ENCODE peak calls at places on chromosomes 7 and 10, in eight cellular contexts. F is fibroblast of lung, C is neuronal stem cell, K is heart right ventricle, N is mesenchymal stem cell, L is GM12878, S is GM23248, W is pancreas. Z is an unnamed sample.

GRCh38 chr10:78706256-78706655 is 362.5 kb upstream of the ZMIZ1 start:
- DNase-seq in F (peak; percentile 65), C (no peak), K (no peak), N (no peak), L (no peak), S (peak; percentile 71), W (no peak), Z (no peak)

GRCh38 chr10:73879296-73880173 is 5.2 kb upstream of the CAMK2G start:
- DNase-seq in F (peak; percentile 70), C (peak; percentile 73), K (peak; percentile 90), N (peak; percentile 83), L (no peak), S (peak; percentile 91), W (peak; percentile 92), Z (peak; percentile 94)

GRCh38 chr7:106068538-106068961 is 43.6 kb downstream of the SYPL1 start:
- DNase-seq in F (no peak), C (no peak), K (no peak), N (no peak), L (no peak), S (peak; percentile 67), W (no peak), Z (no peak)

GRCh38 chr7:27364344-27364758 is 121.7 kb downstream of the EVX1 start:
- DNase-seq in F (peak; percentile 40), C (no peak), K (peak; percentile 52), N (peak; percentile 61), L (no peak), S (peak; percentile 82), W (no peak), Z (no peak)

GRCh38 chr10:8044908-8045727 is 9.4 kb upstream of the GATA3 start:
- DNase-seq in F (no peak), C (peak; percentile 39), K (no peak), N (no peak), L (no peak), S (no peak), W (no peak), Z (no peak)

GRCh38 chr10:85719408-85719807 is 647.2 kb downstream of the GRID1 start:
- DNase-seq in F (no peak), C (no peak), K (no peak), N (no peak), L (no peak), S (no peak), W (no peak), Z (no peak)

GRCh38 chr10:132897516-132898381 is 44.6 kb downstream of the CFAP46 start:
- DNase-seq in F (no peak), C (no peak), K (peak; percentile 1), N (no peak), L (no peak), S (no peak), W (peak; percentile 39), Z (peak; percentile 50)

GRCh38 chr7:117014673-117015133 is 61.4 kb downstream of the ST7 start:
- DNase-seq in F (peak; percentile 65), C (no peak), K (peak; percentile 27), N (peak; percentile 78), L (no peak), S (peak; percentile 84), W (peak; percentile 55), Z (no peak)

GRCh38 chr10:29344073-29344820 is 55.4 kb downstream of the LYZL1 start:
- DNase-seq in F (peak; percentile 92), C (no peak), K (no peak), N (no peak), L (no peak), S (peak; percentile 72), W (no peak), Z (no peak)

GRCh38 chr10:11318812-11319598 is 292.4 kb downstream of the USP6NL start:
- DNase-seq in F (no peak), C (no peak), K (no peak), N (no peak), L (no peak), S (no peak), W (no peak), Z (no peak)
- H3K36me3 ChIP-seq in F (no peaks in the 10 kb centered on the region), C (peaks cover 12% of the 10 kb centered on the region), K (peaks cover 90% of the 10 kb centered on the region), N (peaks cover 44% of the 10 kb centered on the region), L (peaks cover 42% of the 10 kb centered on the region), S (no peaks in the 10 kb centered on the region), W (no peaks in the 10 kb centered on the region), Z (peaks cover 100% of the 10 kb centered on the region)

DNA sequence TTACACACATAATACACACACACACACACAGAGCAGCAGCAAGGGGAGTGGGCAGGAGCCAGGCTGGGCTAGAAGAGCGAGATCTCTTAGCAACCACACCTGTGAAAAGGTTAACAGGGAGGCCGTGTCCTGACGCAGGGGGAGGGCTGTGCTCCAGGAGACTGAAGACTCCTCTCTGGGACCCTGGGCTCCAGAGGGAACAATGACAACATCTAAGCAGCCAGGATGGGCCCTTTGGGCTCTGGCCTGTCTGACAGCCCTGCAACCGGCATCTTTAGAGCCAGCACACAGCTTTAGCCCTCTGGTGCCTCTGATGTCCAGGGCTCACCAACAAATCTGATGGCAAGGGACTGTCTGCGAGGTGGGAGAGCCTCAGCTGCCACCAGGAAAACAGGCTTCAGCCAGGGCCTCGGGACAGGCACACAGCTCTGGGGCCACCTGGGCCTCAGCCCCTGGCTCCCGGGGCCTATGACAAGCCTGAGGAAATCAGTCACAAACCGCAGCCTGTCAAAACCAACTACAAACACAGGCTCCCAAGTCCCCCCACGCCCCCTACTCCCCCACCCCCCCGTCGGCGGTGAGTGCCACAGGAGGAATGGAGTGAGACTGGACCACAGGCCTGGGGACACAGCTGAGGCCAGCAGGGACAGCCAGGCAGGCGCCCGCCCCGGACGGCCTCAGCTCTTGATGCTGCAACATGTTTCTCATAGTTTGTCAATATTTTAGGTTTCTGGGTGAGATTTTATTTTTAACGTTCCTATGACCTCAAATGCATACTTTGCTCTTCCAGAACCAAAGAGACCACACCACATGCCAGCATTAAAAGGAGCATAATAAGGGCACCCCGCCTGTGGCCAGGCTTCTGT is 102.8 kb downstream of the TNS3 start:
- DNase-seq in F (no peak), C (no peak), K (no peak), N (no peak), L (no peak), S (no peak), W (no peak), Z (no peak)
- H3K4me1 ChIP-seq in F (peaks cover 50% of the 10 kb centered on the region), C (peaks cover 20% of the 10 kb centered on the region), K (peaks cover 41% of the 10 kb centered on the region), N (peaks cover 59% of the 10 kb centered on the region), L (peaks cover 45% of the 10 kb centered on the region), S (peaks cover 46% of the 10 kb centered on the region), W (peaks cover 78% of the 10 kb centered on the region), Z (peaks cover 86% of the 10 kb centered on the region)

DNA sequence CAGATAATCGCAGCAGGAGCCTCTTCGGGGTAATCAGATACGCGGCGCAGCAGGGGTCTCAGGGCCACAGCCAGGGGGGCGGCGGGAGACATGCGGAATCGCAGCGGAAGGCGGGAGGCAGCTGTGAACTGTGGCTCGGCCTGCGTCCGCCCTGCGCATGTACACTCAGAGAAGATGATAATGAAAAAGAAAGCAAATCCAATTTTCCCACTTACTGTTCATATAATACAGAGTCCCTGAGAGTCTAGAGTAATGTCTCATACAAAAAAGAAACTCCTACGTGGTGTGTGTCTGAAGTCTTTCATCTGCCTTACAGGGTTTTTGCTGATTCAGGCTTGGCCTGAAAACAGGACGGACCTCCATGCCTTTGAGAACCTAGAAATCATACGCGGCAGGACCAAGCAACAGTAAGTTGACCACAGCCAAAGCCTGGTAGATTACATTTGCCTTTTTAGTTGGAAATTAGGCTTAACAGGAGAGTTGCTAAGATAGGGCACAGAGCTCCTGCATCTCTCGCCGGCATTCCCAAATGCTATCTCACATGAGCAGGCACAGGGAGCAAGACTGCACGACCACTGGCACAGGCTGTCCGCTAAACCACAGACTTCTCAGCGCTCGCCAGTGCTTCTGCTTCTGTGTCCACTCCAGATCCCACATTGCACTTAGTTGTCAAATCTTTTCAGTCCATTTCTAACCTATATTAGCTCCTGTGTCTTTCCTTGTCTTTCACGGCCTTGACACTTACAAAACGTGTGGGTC is 138.7 kb downstream of the EGFR start:
- DNase-seq in F (no peak), C (no peak), K (peak; percentile 45), N (no peak), L (no peak), S (no peak), W (no peak), Z (no peak)
- H3K36me3 ChIP-seq in F (peaks cover 49% of the 10 kb centered on the region), C (peaks cover 65% of the 10 kb centered on the region), K (peaks cover 99% of the 10 kb centered on the region), N (peaks cover 61% of the 10 kb centered on the region), L (no peaks in the 10 kb centered on the region), S (peaks cover 53% of the 10 kb centered on the region), W (peaks cover 13% of the 10 kb centered on the region), Z (peaks cover 86% of the 10 kb centered on the region)

GRCh38 chr10:95739046-95739445 is 16.9 kb upstream of the ENTPD1 start:
- DNase-seq in F (no peak), C (no peak), K (no peak), N (no peak), L (no peak), S (no peak), W (no peak), Z (no peak)

GRCh38 chr10:95741807-95742528 is 14.0 kb upstream of the ENTPD1 start:
- DNase-seq in F (peak; percentile 77), C (no peak), K (no peak), N (peak; percentile 75), L (peak; percentile 60), S (peak; percentile 37), W (no peak), Z (no peak)

GRCh38 chr10:95742529-95742884 is 13.5 kb upstream of the ENTPD1 start:
- DNase-seq in F (peak; percentile 50), C (no peak), K (no peak), N (no peak), L (no peak), S (no peak), W (no peak), Z (no peak)

GRCh38 chr10:95745487-95745886 is 10.5 kb upstream of the ENTPD1 start:
- DNase-seq in F (no peak), C (no peak), K (no peak), N (no peak), L (no peak), S (no peak), W (no peak), Z (no peak)

DNA sequence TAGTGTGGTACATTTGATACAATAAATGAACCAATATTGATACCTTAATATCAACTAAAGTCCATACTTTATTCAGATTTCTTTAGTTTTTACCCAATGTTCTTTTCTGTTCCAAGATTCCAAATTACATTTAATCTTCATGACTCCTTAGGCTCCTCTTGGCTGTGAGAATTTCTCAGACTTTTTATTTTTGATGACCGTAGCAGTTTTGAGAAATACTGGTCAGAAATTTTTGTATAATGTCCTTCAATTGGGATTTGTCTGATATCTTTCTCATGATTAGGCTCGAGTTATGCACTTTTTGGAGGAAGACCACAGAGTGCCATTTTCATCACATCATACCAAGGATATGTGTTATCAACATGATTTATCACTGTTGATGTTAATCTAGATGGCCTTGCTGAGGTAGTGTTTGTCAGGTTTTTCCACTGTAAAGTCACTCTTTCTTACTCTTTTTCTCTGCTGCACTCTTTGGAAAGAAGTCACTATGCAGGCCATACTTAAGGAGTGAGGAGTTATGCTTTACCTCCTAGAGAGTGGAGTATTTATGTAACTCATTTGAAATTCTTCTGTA is 12.9 kb upstream of the ENTPD1 start:
- DNase-seq in F (peak; percentile 61), C (no peak), K (no peak), N (no peak), L (no peak), S (no peak), W (no peak), Z (no peak)
- H3K4me1 ChIP-seq in F (no peaks in the 10 kb centered on the region), C (no peaks in the 10 kb centered on the region), K (peaks cover 20% of the 10 kb centered on the region), N (no peaks in the 10 kb centered on the region), L (peaks cover 9% of the 10 kb centered on the region), S (no peaks in the 10 kb centered on the region), W (no peaks in the 10 kb centered on the region), Z (peaks cover 17% of the 10 kb centered on the region)

Z was measured in upper lobe of right lung.